ENCODE peak calls at places on chromosome 19, in six cellular contexts. T is ovary, Q is fibroblast of pulmonary artery, K is A549, N is HCT116, H is PC-3. M is an unnamed sample.
A peak's percentile ranks its signal among the peaks of the same experiment; 100 is the strongest.

GRCh38 chr19:47323872-47324271 is 8.1 kb upstream of the C5AR2 start:
- DNase-seq in T (no peak), Q (no peak), K (no peak), N (no peak), H (no peak), M (no peak)

GRCh38 chr19:29492761-29493160 is 33.0 kb upstream of the VSTM2B start:
- DNase-seq in T (no peak), Q (no peak), K (no peak), N (no peak), H (peak; percentile 51), M (no peak)

GRCh38 chr19:14006766-14007562 is 844 bp upstream of the RFX1 start:
- DNase-seq in T (peak; percentile 91), Q (no peak), K (no peak), N (no peak), H (no peak), M (no peak)

GRCh38 chr19:46856062-46857022 is 4.5 kb upstream of the ARHGAP35 start:
- DNase-seq in T (peak; percentile 97), Q (peak; percentile 97), K (peak; percentile 96), N (peak; percentile 79), H (peak; percentile 90), M (peak; percentile 90)

GRCh38 chr19:29749450-29749849 is 34.4 kb upstream of the C19orf12 start:
- DNase-seq in T (no peak), Q (no peak), K (no peak), N (no peak), H (no peak), M (no peak)

GRCh38 chr19:16825312-16826168 is 3.7 kb upstream of the SIN3B start:
- DNase-seq in T (peak; percentile 79), Q (peak; percentile 71), K (no peak), N (no peak), H (no peak), M (peak; percentile 52)

GRCh38 chr19:6761053-6761676 is 6.1 kb downstream of the SH2D3A start:
- DNase-seq in T (no peak), Q (no peak), K (peak; percentile 46), N (no peak), H (peak; percentile 40), M (no peak)

GRCh38 chr19:4077800-4078683 is 11.3 kb upstream of the ZBTB7A start:
- DNase-seq in T (peak; percentile 79), Q (no peak), K (no peak), N (no peak), H (peak; percentile 20), M (no peak)

GRCh38 chr19:37009871-37010270 is 68.4 kb upstream of the ZNF420 start:
- DNase-seq in T (no peak), Q (no peak), K (no peak), N (no peak), H (no peak), M (no peak)

GRCh38 chr19:648904-649733 is 9.4 kb downstream of the FGF22 start:
- DNase-seq in T (no peak), Q (no peak), K (no peak), N (no peak), H (no peak), M (no peak)

GRCh38 chr19:35143231-35143715 is at the start of gene FXYD7:
- DNase-seq in T (peak; percentile 69), Q (no peak), K (no peak), N (no peak), H (no peak), M (no peak)

GRCh38 chr19:4922530-4923378 is 13.5 kb downstream of the UHRF1 start:
- DNase-seq in T (no peak), Q (no peak), K (no peak), N (no peak), H (no peak), M (no peak)

GRCh38 chr19:29060833-29061364 is 152.1 kb downstream of the UQCRFS1 start:
- DNase-seq in T (no peak), Q (no peak), K (no peak), N (no peak), H (no peak), M (no peak)

GRCh38 chr19:14147797-14148605 is 11.6 kb upstream of the ASF1B start:
- DNase-seq in T (peak; percentile 69), Q (peak; percentile 75), K (peak; percentile 45), N (peak; percentile 36), H (peak; percentile 77), M (no peak)

GRCh38 chr19:33390120-33390907 is 16.8 kb downstream of the CEBPG start:
- DNase-seq in T (peak; percentile 74), Q (peak; percentile 68), K (no peak), N (no peak), H (no peak), M (no peak)

GRCh38 chr19:41264581-41265375 is 606 bp downstream of the HNRNPUL1 start:
- DNase-seq in T (peak; percentile 71), Q (peak; percentile 29), K (peak; percentile 56), N (no peak), H (peak; percentile 46), M (no peak)

GRCh38 chr19:11581740-11582139 is 4.3 kb upstream of the ACP5 start:
- DNase-seq in T (no peak), Q (peak; percentile 18), K (no peak), N (no peak), H (no peak), M (no peak)

GRCh38 chr19:8254286-8255001 is 45.3 kb downstream of the CERS4 start:
- DNase-seq in T (no peak), Q (no peak), K (no peak), N (no peak), H (no peak), M (no peak)

GRCh38 chr19:54478677-54479266 is 5.7 kb upstream of the CDC42EP5 start:
- DNase-seq in T (no peak), Q (peak; percentile 67), K (peak; percentile 73), N (peak; percentile 53), H (peak; percentile 61), M (no peak)

GRCh38 chr19:45815501-45816216 is 551 bp upstream of the RSPH6A start:
- DNase-seq in T (no peak), Q (no peak), K (no peak), N (no peak), H (no peak), M (no peak)
- H3K4me3 ChIP-seq in T (peak overlapping the region; percentile 22), Q (no peak overlapping the region), K (no peak overlapping the region), N (no peak overlapping the region), H (no peak overlapping the region), M (peak overlapping the region; percentile 9)

GRCh38 chr19:9721861-9722260 is 46.7 kb downstream of the ZNF846 start:
- DNase-seq in T (no peak), Q (no peak), K (no peak), N (no peak), H (no peak), M (no peak)
- H3K4me3 ChIP-seq in T (no peak overlapping the region), Q (no peak overlapping the region), K (no peak overlapping the region), N (no peak overlapping the region), H (no peak overlapping the region), M (no peak overlapping the region)

GRCh38 chr19:2064395-2064787 is 13.3 kb upstream of the MKNK2 start:
- DNase-seq in T (peak; percentile 42), Q (no peak), K (no peak), N (no peak), H (no peak), M (no peak)
- H3K4me3 ChIP-seq in T (no peak overlapping the region), Q (no peak overlapping the region), K (no peak overlapping the region), N (no peak overlapping the region), H (no peak overlapping the region), M (no peak overlapping the region)

GRCh38 chr19:15200575-15201364 is at the start of gene NOTCH3:
- DNase-seq in T (no peak), Q (no peak), K (no peak), N (no peak), H (peak; percentile 28), M (no peak)
- H3K4me3 ChIP-seq in T (peak within 1 kb of the TSS; percentile 27), Q (peak within 1 kb of the TSS; percentile 79), K (peak within 1 kb of the TSS; percentile 68), N (peak within 1 kb of the TSS; percentile 74), H (peak within 1 kb of the TSS; percentile 99), M (peak within 1 kb of the TSS; percentile 80)

DNA sequence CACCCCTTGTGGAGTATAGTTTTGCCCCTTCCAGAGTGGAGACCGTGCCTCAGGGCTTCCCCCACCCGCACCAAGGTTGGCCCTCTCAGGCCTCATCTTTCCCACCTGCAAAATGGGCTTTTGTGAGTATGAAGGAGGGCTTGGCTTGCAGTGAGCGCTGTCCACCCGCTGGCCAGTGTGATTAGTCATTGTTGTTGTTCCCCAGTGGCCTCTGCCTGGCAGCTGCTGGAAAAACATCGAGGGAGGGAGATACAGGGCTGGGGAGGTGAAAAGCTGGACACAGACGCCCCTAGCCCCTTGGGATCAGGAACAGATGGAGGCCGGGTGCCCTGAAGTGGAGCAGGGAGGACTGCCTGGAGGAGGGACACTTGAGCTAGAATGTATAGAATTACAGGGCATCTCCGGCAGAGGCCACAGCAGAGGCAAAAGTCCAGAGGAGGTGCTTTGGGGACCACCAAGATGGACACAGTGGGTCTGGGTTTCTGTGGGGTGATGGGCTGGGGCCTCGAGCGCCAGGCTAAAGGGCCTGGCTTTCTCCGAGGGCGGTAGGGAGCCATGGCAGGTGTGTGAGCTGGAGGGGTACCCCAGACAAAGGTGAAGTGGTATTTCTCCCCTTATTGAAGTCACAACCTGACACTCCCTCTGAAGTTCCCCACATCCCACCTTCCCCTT is 3.9 kb upstream of the IL12RB1 start:
- DNase-seq in T (no peak), Q (peak; percentile 51), K (no peak), N (no peak), H (no peak), M (no peak)
- H3K4me3 ChIP-seq in T (no peak overlapping the region), Q (no peak overlapping the region), K (no peak overlapping the region), N (no peak overlapping the region), H (no peak overlapping the region), M (no peak overlapping the region)

GRCh38 chr19:39514840-39515550 is at the start of gene SELENOV:
- DNase-seq in T (no peak), Q (no peak), K (no peak), N (no peak), H (no peak), M (no peak)
- H3K4me3 ChIP-seq in T (peak within 1 kb of the TSS; percentile 12), Q (no peak within 1 kb of the TSS), K (peak within 1 kb of the TSS; percentile 42), N (no peak within 1 kb of the TSS), H (no peak within 1 kb of the TSS), M (peak within 1 kb of the TSS; percentile 13)

DNA sequence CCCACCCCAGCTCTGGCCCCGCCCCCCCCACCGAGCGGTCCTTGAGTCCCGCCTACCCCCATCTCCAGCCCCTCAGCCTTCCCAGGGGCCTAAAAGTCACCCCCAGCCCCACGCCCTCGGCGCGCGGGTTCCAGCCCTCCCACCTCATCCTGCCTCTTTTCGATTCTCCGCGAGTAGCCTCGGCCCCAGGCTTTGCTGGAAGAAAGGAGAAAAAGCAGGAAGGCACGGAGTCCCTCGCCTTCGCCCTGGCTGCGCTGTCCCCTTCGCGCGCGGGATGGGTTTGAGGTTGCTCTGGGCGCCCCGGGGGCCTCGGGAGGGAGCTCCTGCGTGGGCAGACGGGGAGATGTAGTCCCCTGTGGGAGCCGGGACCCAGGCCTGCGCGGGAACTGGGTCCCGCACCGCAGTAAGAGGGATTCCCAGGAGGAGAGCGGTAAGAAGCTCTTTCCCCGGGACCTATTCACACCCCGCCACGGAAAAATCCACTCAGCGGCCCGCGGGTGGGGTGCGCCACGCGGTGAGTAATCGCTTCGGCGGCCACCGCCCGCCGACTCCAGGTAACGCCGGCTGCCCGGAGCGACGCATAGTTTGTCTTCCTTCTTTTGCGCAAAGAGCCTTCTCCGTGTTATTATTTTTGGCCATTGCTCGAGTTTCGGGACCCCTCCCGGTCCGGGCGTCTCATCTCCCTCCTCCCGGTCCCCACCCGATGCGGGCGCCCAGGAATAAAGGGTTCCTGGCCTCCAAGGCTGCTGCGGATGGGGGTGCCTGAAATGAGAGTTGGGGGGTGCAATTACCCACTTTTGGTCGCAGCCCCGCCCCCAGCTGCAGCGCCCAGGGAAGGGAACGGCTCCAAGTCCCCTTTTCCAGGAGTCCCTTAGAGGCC is 863 bp upstream of the CRLF1 start:
- DNase-seq in T (no peak), Q (no peak), K (no peak), N (no peak), H (no peak), M (no peak)
- H3K4me3 ChIP-seq in T (no peak overlapping the region), Q (no peak overlapping the region), K (peak overlapping the region; percentile 35), N (peak overlapping the region; percentile 53), H (no peak overlapping the region), M (peak overlapping the region; percentile 9)